ENCODE peak calls at places on chromosome 16, in five cellular contexts. One of them, this sample, is unnamed.

GRCh38 chr16:8818499-8819270 is 21.0 kb downstream of the PMM2 start:
- DNase-seq in NCI-H2029: no peak
- DNase-seq in Daoy: no peak
- DNase-seq in stimulated activated CD4-positive, alpha-beta T cell treated with anti-CD3 and anti-CD28 coated beads, Interleukin-15, amount 100 ng/mL, for 1 hour: no peak
- DNase-seq in GM23248: no peak
- DNase-seq in this sample: no peak

GRCh38 chr16:11118479-11118878 is 137.5 kb downstream of the SOCS1 start:
- DNase-seq in GM23248: peak
- DNase-seq in NCI-H2029: no peak
- DNase-seq in Daoy: no peak
- DNase-seq in stimulated activated CD4-positive, alpha-beta T cell treated with anti-CD3 and anti-CD28 coated beads, Interleukin-15, amount 100 ng/mL, for 1 hour: no peak
- DNase-seq in this sample: no peak

GRCh38 chr16:85171809-85172464 is 59.7 kb upstream of the CIBAR2 start:
- DNase-seq in Daoy: no peak
- DNase-seq in GM23248: no peak
- DNase-seq in stimulated activated CD4-positive, alpha-beta T cell treated with anti-CD3 and anti-CD28 coated beads, Interleukin-15, amount 100 ng/mL, for 1 hour: no peak
- DNase-seq in NCI-H2029: no peak
- DNase-seq in this sample: no peak

GRCh38 chr16:73082608-73083007 is 34.7 kb upstream of the ZFHX3 start:
- DNase-seq in stimulated activated CD4-positive, alpha-beta T cell treated with anti-CD3 and anti-CD28 coated beads, Interleukin-15, amount 100 ng/mL, for 1 hour: no peak
- DNase-seq in NCI-H2029: no peak
- DNase-seq in Daoy: peak
- DNase-seq in GM23248: peak
- DNase-seq in this sample: no peak

GRCh38 chr16:83994087-83994486 is 26.0 kb downstream of the NECAB2 start:
- DNase-seq in NCI-H2029: no peak
- DNase-seq in stimulated activated CD4-positive, alpha-beta T cell treated with anti-CD3 and anti-CD28 coated beads, Interleukin-15, amount 100 ng/mL, for 1 hour: no peak
- DNase-seq in Daoy: peak
- DNase-seq in GM23248: peak
- DNase-seq in this sample: no peak

GRCh38 chr16:83842291-83842690 is 34.5 kb downstream of the HSBP1 start:
- DNase-seq in stimulated activated CD4-positive, alpha-beta T cell treated with anti-CD3 and anti-CD28 coated beads, Interleukin-15, amount 100 ng/mL, for 1 hour: no peak
- DNase-seq in NCI-H2029: no peak
- DNase-seq in GM23248: no peak
- DNase-seq in Daoy: no peak
- DNase-seq in this sample: no peak

GRCh38 chr16:46894011-46894672 is 10.0 kb downstream of the GPT2 start:
- DNase-seq in GM23248: peak
- DNase-seq in stimulated activated CD4-positive, alpha-beta T cell treated with anti-CD3 and anti-CD28 coated beads, Interleukin-15, amount 100 ng/mL, for 1 hour: no peak
- DNase-seq in Daoy: no peak
- DNase-seq in NCI-H2029: no peak
- DNase-seq in this sample: no peak

GRCh38 chr16:81279375-81279774 is 35.4 kb upstream of the GAN start:
- DNase-seq in GM23248: peak
- DNase-seq in NCI-H2029: no peak
- DNase-seq in Daoy: no peak
- DNase-seq in stimulated activated CD4-positive, alpha-beta T cell treated with anti-CD3 and anti-CD28 coated beads, Interleukin-15, amount 100 ng/mL, for 1 hour: no peak
- DNase-seq in this sample: no peak

GRCh38 chr16:22217890-22218730 is 12.0 kb downstream of the EEF2K start:
- DNase-seq in stimulated activated CD4-positive, alpha-beta T cell treated with anti-CD3 and anti-CD28 coated beads, Interleukin-15, amount 100 ng/mL, for 1 hour: no peak
- DNase-seq in GM23248: no peak
- DNase-seq in Daoy: no peak
- DNase-seq in NCI-H2029: no peak
- DNase-seq in this sample: no peak

GRCh38 chr16:15055141-15056053 is 477 bp downstream of the NTAN1 start:
- DNase-seq in NCI-H2029: no peak
- DNase-seq in stimulated activated CD4-positive, alpha-beta T cell treated with anti-CD3 and anti-CD28 coated beads, Interleukin-15, amount 100 ng/mL, for 1 hour: no peak
- DNase-seq in GM23248: peak
- DNase-seq in Daoy: peak
- DNase-seq in this sample: no peak

GRCh38 chr16:13902677-13903076 is 17.3 kb upstream of the ERCC4 start:
- DNase-seq in NCI-H2029: no peak
- DNase-seq in stimulated activated CD4-positive, alpha-beta T cell treated with anti-CD3 and anti-CD28 coated beads, Interleukin-15, amount 100 ng/mL, for 1 hour: no peak
- DNase-seq in GM23248: no peak
- DNase-seq in Daoy: peak
- DNase-seq in this sample: no peak

GRCh38 chr16:10981697-10982216 is 37.4 kb downstream of the CLEC16A start:
- DNase-seq in Daoy: no peak
- DNase-seq in GM23248: peak
- DNase-seq in stimulated activated CD4-positive, alpha-beta T cell treated with anti-CD3 and anti-CD28 coated beads, Interleukin-15, amount 100 ng/mL, for 1 hour: no peak
- DNase-seq in NCI-H2029: no peak
- DNase-seq in this sample: no peak

This sample was measured in DMS79.